ENCODE peak calls at places on chromosomes 1 and 21, in eight cellular contexts. D is CD4-positive, CD25-positive, alpha-beta regulatory T cell; J is WTC11; Y is endodermal cell; Z is effector CD4-positive, alpha-beta T cell; Q is activated CD4-positive, alpha-beta T cell treated with anti-CD3 and anti-CD28 coated beads for 36 hours; A is T1000; V is endothelial cell. X is an unnamed sample.

GRCh38 chr1:184945678-184946412 is 28.5 kb downstream of the NIBAN1 start:
- DNase-seq in Y (no peak), J (no peak), Q (no peak), Z (no peak), D (no peak), A (no peak), V (no peak), X (no peak)

GRCh38 chr1:1985375-1986050 is 18.1 kb downstream of the CFAP74 start:
- DNase-seq in J (no peak), Q (no peak), V (no peak), Z (no peak), A (no peak), Y (peak; percentile 45), D (no peak), X (no peak)

GRCh38 chr1:220879509-220880366 is 495 bp downstream of the HLX start:
- DNase-seq in Y (peak; percentile 79), V (peak; percentile 58), D (no peak), Q (peak; percentile 25), Z (no peak), A (peak; percentile 66), J (peak; percentile 41), X (no peak)

GRCh38 chr1:215114154-215114933 is 31.8 kb downstream of the KCNK2 start:
- DNase-seq in V (no peak), D (no peak), Y (no peak), A (peak; percentile 30), Q (no peak), J (no peak), Z (no peak), X (no peak)

GRCh38 chr21:38574895-38575294 is 76.6 kb upstream of the ERG start:
- DNase-seq in Y (no peak), J (no peak), D (no peak), Q (no peak), V (no peak), A (no peak), Z (no peak), X (no peak)

GRCh38 chr1:220487297-220487820 is 40.6 kb upstream of the MARK1 start:
- DNase-seq in J (no peak), V (peak; percentile 18), Q (peak; percentile 74), D (no peak), Z (no peak), A (no peak), Y (no peak), X (peak; percentile 37)

GRCh38 chr21:31991356-31992331 is 118.8 kb downstream of the HUNK start:
- DNase-seq in J (peak; percentile 72), Z (no peak), Y (peak; percentile 85), A (no peak), Q (peak; percentile 11), V (peak; percentile 45), D (no peak), X (no peak)

GRCh38 chr1:225652726-225653462 is at the start of gene ENAH:
- DNase-seq in A (peak; percentile 75), V (peak; percentile 71), D (no peak), Z (no peak), Y (peak; percentile 91), Q (peak; percentile 65), J (peak; percentile 77), X (peak; percentile 38)

GRCh38 chr1:18035145-18035544 is 72.5 kb upstream of the IGSF21 start:
- DNase-seq in V (no peak), Z (no peak), D (no peak), J (no peak), Y (no peak), Q (no peak), A (no peak), X (no peak)

GRCh38 chr21:29205988-29206387 is 75.5 kb downstream of the MAP3K7CL start:
- DNase-seq in Z (no peak), A (no peak), D (no peak), Q (no peak), Y (no peak), J (no peak), V (no peak), X (no peak)

GRCh38 chr1:182229451-182229850 is 162.1 kb downstream of the GLUL start:
- DNase-seq in D (no peak), A (no peak), Q (no peak), V (no peak), Z (no peak), Y (no peak), J (no peak), X (no peak)

GRCh38 chr21:38958940-38959685 is 153.4 kb downstream of the ETS2 start:
- DNase-seq in D (no peak), Y (no peak), J (no peak), Z (no peak), A (peak; percentile 37), V (no peak), Q (peak; percentile 46), X (no peak)

GRCh38 chr1:45044916-45045315 is 32.9 kb downstream of the UROD start:
- DNase-seq in Q (no peak), V (no peak), Z (no peak), D (no peak), A (no peak), Y (no peak), J (no peak), X (no peak)

X was measured in Jurkat, Clone E6-1.